ENCODE peak calls at places on chromosome 6, in seven cellular contexts. G is A549, L is brain microvascular endothelial cell, N is MM.1S, V is mammary epithelial cell, P is body of pancreas, I is left ventricle myocardium inferior. R is an unnamed sample.

GRCh38 chr6:116662186-116662585 is 6.4 kb downstream of the ZUP1 start:
- DNase-seq in N (no peak), L (no peak), V (no peak), I (no peak), G (no peak), P (no peak), R (no peak)

GRCh38 chr6:151616600-151616999 is 122.8 kb downstream of the CCDC170 start:
- DNase-seq in N (no peak), L (no peak), I (no peak), P (no peak), V (no peak), G (no peak), R (no peak)

GRCh38 chr6:144186817-144187625 is 36.7 kb downstream of the STX11 start:
- DNase-seq in N (no peak), P (no peak), I (no peak), V (no peak), L (no peak), G (no peak), R (no peak)

GRCh38 chr6:124714728-124715127 is 247.5 kb upstream of the RNF217 start:
- DNase-seq in P (no peak), N (no peak), I (no peak), L (no peak), V (no peak), G (no peak), R (no peak)

GRCh38 chr6:17472653-17473183 is 79.3 kb downstream of the CAP2 start:
- DNase-seq in N (no peak), G (no peak), P (no peak), I (no peak), L (peak), V (no peak), R (no peak)

GRCh38 chr6:107517274-107517673 is 27.4 kb downstream of the SOBP start:
- DNase-seq in V (no peak), I (no peak), G (no peak), P (no peak), L (no peak), N (no peak), R (no peak)

GRCh38 chr6:36724514-36725385 is 27.1 kb downstream of the RAB44 start:
- DNase-seq in N (peak), I (peak), P (peak), G (peak), L (peak), V (peak), R (no peak)

GRCh38 chr6:134373282-134373922 is 55.5 kb upstream of the SGK1 start:
- DNase-seq in L (peak), V (peak), I (peak), N (peak), G (peak), P (peak), R (no peak)

GRCh38 chr6:139982652-139983051 is 608.2 kb upstream of the CITED2 start:
- DNase-seq in N (no peak), I (no peak), V (no peak), L (peak), G (no peak), P (no peak), R (no peak)

GRCh38 chr6:4611441-4612129 is 164.6 kb upstream of the CDYL start:
- DNase-seq in G (no peak), N (no peak), P (no peak), I (no peak), L (no peak), V (no peak), R (no peak)

GRCh38 chr6:157184202-157185015 is 138.9 kb downstream of the TMEM242 start:
- DNase-seq in L (peak), V (peak), N (no peak), G (peak), I (peak), P (peak), R (no peak)

GRCh38 chr6:156719720-156720563 is 57.2 kb upstream of the ARID1B start:
- DNase-seq in P (peak), I (peak), N (peak), G (peak), V (peak), L (peak), R (no peak)

GRCh38 chr6:133761706-133762105 is 127.2 kb upstream of the TCF21 start:
- DNase-seq in V (peak), L (no peak), G (no peak), I (no peak), N (no peak), P (no peak), R (no peak)

GRCh38 chr6:75794351-75794846 is 45.4 kb downstream of the MYO6 start:
- DNase-seq in I (no peak), L (no peak), V (no peak), N (no peak), P (no peak), G (no peak), R (no peak)

GRCh38 chr6:24856246-24856599 is 57.5 kb upstream of the ARMH2 start:
- DNase-seq in N (no peak), I (no peak), G (no peak), L (no peak), P (no peak), V (no peak), R (no peak)
- H3K27ac ChIP-seq in N (no peak), I (no peak), G (no peak), L (no peak), P (no peak), V (no peak), R (no peak)

GRCh38 chr6:160513836-160514235 is 150.2 kb downstream of the LPA start:
- DNase-seq in I (no peak), G (no peak), V (no peak), P (no peak), L (peak), N (no peak), R (no peak)

GRCh38 chr6:160520043-160520904 is 143.8 kb downstream of the LPA start:
- DNase-seq in I (peak), P (peak), G (peak), N (peak), V (peak), L (peak), R (no peak)

GRCh38 chr6:160523223-160523622 is 140.9 kb downstream of the LPA start:
- DNase-seq in N (no peak), L (no peak), I (no peak), V (no peak), P (no peak), G (no peak), R (no peak)

GRCh38 chr6:160519133-160519532 is 144.9 kb downstream of the LPA start:
- DNase-seq in L (no peak), N (no peak), G (no peak), I (no peak), P (no peak), V (no peak), R (no peak)

GRCh38 chr6:160519603-160520042 is 144.5 kb downstream of the LPA start:
- DNase-seq in P (no peak), I (no peak), N (peak), G (peak), V (peak), L (no peak), R (no peak)
- TF ChIP-seq CTCF in P (peak), I (peak), N (peak), G (no peak), V (peak), L (peak), R (no peak)

DNA sequence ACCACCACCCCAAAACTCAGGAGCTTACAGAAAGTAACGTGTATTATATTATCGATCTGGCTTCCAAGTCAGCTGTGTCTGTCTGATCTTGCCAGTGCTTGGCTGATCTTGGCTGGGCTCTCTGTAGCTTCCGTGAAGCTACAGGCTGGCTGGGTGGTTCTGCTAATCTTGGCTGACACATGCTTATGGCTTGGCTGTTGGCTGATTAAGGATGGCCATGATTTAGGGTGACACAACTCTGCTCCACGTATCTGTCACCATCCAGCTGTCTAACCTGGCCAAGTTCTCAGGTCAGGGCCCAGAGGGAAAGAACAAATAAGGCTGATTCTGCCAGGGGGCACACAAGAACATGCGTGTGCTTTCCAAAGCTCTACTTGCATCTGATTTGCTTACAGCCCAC is 64.7 kb upstream of the PRL start:
- DNase-seq in L (no peak), P (no peak), I (no peak), V (no peak), N (no peak), G (no peak), R (no peak)
- H3K27ac ChIP-seq in L (no peak), P (no peak), I (no peak), V (no peak), N (no peak), G (no peak), R (no peak)

GRCh38 chr6:9224539-9224938 is 789.2 kb upstream of the SLC35B3 start:
- DNase-seq in N (no peak), G (no peak), L (no peak), V (peak), I (no peak), P (no peak), R (no peak)

DNA sequence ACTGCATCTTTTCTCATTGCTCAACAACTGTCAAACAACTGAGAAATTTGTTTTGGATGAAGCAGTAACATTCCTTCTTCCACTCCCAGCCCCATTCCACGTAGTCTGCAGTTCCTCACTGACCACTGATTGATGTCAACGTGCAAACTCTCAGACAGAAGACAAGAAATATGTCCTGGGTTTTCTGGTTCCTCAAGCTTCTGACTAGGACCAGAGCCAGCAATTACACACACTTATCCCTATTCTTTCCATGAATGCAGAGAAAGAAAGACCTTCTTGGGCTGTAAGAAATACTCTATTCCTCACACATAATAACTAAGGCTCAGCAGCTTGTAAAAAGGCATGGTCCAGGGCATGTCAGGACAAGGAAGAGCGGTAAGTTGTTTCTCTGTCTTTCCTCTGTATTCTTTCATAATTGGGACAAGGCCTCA is 790.1 kb upstream of the SLC35B3 start:
- DNase-seq in I (no peak), G (no peak), L (no peak), N (no peak), P (no peak), V (peak), R (no peak)
- TF ChIP-seq CTCF in I (no peak), G (no peak), L (no peak), N (no peak), P (no peak), V (no peak), R (no peak)

GRCh38 chr6:166257911-166258318 is 50.3 kb downstream of the PRR18 start:
- DNase-seq in L (no peak), I (no peak), P (no peak), N (no peak), V (peak), G (no peak), R (no peak)
- H3K27ac ChIP-seq in L (no peak), I (no peak), P (no peak), N (no peak), V (no peak), G (no peak), R (no peak)

DNA sequence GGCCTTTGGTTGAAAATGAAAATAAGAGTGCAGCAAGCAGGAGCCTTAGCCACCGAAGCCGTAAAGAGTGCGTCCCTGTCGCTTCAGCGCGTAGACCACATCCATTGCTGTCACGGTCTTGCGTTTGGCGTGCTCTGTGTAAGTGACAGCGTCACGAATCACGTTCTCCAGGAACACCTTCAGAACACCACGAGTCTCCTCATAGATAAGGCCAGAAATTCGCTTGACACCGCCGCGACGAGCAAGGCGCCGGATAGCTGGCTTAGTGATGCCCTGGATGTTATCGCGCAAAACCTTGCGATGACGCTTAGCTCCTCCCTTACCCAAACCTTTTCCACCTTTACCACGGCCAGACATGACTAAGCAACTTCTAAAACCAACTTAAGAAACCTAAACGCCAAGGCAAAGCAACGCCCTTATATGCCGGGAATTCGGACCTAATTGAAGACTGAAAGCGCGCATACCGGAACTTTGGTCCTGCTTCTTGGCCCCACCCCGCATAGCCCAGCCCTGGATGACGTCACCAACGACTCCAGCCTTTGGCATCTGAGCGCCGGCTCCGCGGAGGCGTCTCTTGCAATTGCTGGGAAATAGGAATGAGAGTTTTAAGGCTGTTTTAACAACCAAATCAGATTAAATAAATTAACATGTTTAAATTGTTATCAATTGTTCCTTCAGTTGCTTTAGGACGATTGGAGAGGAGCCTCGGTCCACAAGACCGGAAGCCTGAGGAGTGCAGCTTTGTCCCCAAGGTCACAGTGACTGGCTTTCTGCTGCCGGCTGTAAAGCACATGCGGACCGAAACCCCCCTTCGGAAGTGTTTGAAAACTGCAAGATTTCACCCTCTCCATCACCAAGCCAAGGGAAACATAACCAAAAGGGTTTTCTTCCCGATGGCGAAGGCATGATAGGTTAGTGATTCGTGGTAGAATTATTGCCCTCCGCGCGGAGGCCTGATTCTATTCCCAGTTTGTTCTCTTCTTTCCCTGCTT is 79.6 kb upstream of the BTN3A2 start:
- DNase-seq in G (peak), N (peak), L (peak), V (peak), P (peak), I (peak), R (peak)
- TF ChIP-seq CTCF in G (no peak), N (no peak), L (no peak), V (no peak), P (no peak), I (no peak), R (no peak)

DNA sequence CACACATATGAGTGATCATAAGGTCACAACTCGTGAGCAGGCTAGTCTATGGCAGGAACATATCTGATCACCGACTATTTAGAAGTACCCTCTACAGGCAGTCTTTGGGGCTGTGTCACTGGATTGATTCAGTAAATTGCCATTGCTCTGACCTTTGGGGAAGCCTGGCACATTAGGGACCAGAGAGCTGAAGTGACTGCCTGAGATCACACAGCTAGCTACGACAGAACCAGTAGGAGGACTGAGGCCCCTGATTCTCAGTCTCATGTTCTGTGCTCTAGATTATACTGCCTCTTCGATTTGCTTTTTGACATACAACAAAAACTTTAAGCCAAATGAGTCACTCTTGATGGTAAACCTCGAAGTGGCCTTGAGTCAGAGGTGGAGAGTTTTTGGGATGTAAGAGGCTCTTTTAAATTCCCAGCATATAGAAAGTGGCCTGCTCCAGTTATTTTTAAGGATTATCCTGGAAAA is 247.5 kb upstream of the SUPT3H start:
- DNase-seq in I (no peak), N (no peak), L (peak), G (no peak), P (no peak), V (peak), R (no peak)
- H3K27ac ChIP-seq in I (no peak), N (no peak), L (peak), G (no peak), P (no peak), V (peak), R (no peak)

GRCh38 chr6:86306210-86306609 is 631.1 kb upstream of the HTR1E start:
- DNase-seq in L (no peak), G (no peak), I (no peak), P (no peak), N (no peak), V (no peak), R (no peak)
- TF ChIP-seq CTCF in L (no peak), G (no peak), I (no peak), P (no peak), N (no peak), V (no peak), R (no peak)

R was measured in vagina.